ENCODE peak calls at places on chromosomes 7 and 10, in six cellular contexts. H is astrocyte, R is transverse colon, A is psoas muscle, B is left ventricle myocardium inferior, G is aorta. X is an unnamed sample.

GRCh38 chr10:28946479-28946878 is 269.2 kb downstream of the BAMBI start:
- DNase-seq in G (no peak), A (no peak), R (no peak), B (no peak), H (peak; percentile 86), X (no peak)

GRCh38 chr7:127886248-127886647 is 145.0 kb downstream of the LRRC4 start:
- DNase-seq in R (no peak), G (no peak), H (no peak), A (no peak), B (no peak), X (no peak)

GRCh38 chr7:4209126-4209525 is 473.0 kb upstream of the FOXK1 start:
- DNase-seq in R (no peak), A (no peak), H (no peak), G (no peak), B (no peak), X (no peak)

GRCh38 chr10:114031113-114031512 is 12.6 kb upstream of the ADRB1 start:
- DNase-seq in R (no peak), B (no peak), G (no peak), A (no peak), H (no peak), X (no peak)

GRCh38 chr7:74412603-74413002 is 41.1 kb upstream of the GTF2IRD1 start:
- DNase-seq in G (no peak), A (no peak), H (no peak), B (no peak), R (no peak), X (no peak)

GRCh38 chr10:122113161-122113944 is 124.4 kb downstream of the TACC2 start:
- DNase-seq in R (peak; percentile 75), H (peak; percentile 48), G (peak; percentile 74), A (peak; percentile 86), B (peak; percentile 73), X (peak; percentile 77)

GRCh38 chr7:122137291-122138077 is 6.6 kb downstream of the AASS start:
- DNase-seq in B (no peak), H (peak; percentile 29), G (no peak), R (no peak), A (no peak), X (peak; percentile 77)

GRCh38 chr10:99993994-99994689 is 15.6 kb downstream of the DNMBP start:
- DNase-seq in G (peak; percentile 87), R (peak; percentile 58), A (peak; percentile 65), H (peak; percentile 96), B (peak; percentile 25), X (peak; percentile 70)

GRCh38 chr7:17371656-17372524 is 73.4 kb downstream of the AHR start:
- DNase-seq in A (no peak), H (peak; percentile 98), G (no peak), B (no peak), R (no peak), X (peak; percentile 90)

GRCh38 chr7:114026486-114027089 is 107.8 kb upstream of the PPP1R3A start:
- DNase-seq in H (peak; percentile 29), G (no peak), R (no peak), B (no peak), A (no peak), X (peak; percentile 64)

GRCh38 chr7:117098457-117098856 is 145.2 kb downstream of the ST7 start:
- DNase-seq in B (no peak), A (no peak), G (no peak), R (no peak), H (peak; percentile 98), X (peak; percentile 46)

GRCh38 chr7:78020874-78021249 is 222.3 kb downstream of the PHTF2 start:
- DNase-seq in A (no peak), G (no peak), H (no peak), R (no peak), B (no peak), X (no peak)

GRCh38 chr10:129465796-129466702 is 992 bp upstream of the MGMT start:
- DNase-seq in R (peak; percentile 14), H (no peak), A (no peak), G (no peak), B (no peak), X (no peak)

GRCh38 chr7:65429642-65430343 is 56.1 kb downstream of the ZNF92 start:
- DNase-seq in A (no peak), B (no peak), H (no peak), R (no peak), G (no peak), X (no peak)

GRCh38 chr10:112899396-112900065 is 50.5 kb upstream of the TCF7L2 start:
- DNase-seq in H (no peak), G (peak; percentile 50), B (no peak), R (no peak), A (no peak), X (no peak)

GRCh38 chr7:140564643-140565042 is 76.0 kb downstream of the DENND2A start:
- DNase-seq in A (no peak), H (peak; percentile 54), R (no peak), G (no peak), B (no peak), X (no peak)

GRCh38 chr10:119250641-119251314 is 43.4 kb downstream of the GRK5 start:
- DNase-seq in R (no peak), A (no peak), H (peak; percentile 95), G (no peak), B (no peak), X (peak; percentile 90)

GRCh38 chr7:108452707-108453106 is 3.5 kb downstream of the NRCAM start:
- DNase-seq in R (no peak), G (no peak), B (no peak), A (no peak), H (no peak), X (peak; percentile 69)

GRCh38 chr10:65786279-65786678 is 1139.6 kb upstream of the LRRTM3 start:
- DNase-seq in A (no peak), B (no peak), R (no peak), H (no peak), G (no peak), X (no peak)

GRCh38 chr7:90625051-90625450 is 28.9 kb downstream of the CDK14 start:
- DNase-seq in A (no peak), H (no peak), G (no peak), B (no peak), R (no peak), X (peak; percentile 30)

GRCh38 chr7:194257-194995 is 2.1 kb downstream of the FAM20C start:
- DNase-seq in G (no peak), H (peak; percentile 53), B (no peak), R (no peak), A (no peak), X (peak; percentile 10)

GRCh38 chr7:28020302-28020940 is 160.2 kb downstream of the JAZF1 start:
- DNase-seq in H (peak; percentile 49), A (peak; percentile 77), G (peak; percentile 68), R (peak; percentile 58), B (peak; percentile 42), X (peak; percentile 80)

GRCh38 chr7:30424536-30424935 is 54.0 kb downstream of the NOD1 start:
- DNase-seq in H (no peak), A (no peak), B (no peak), R (no peak), G (no peak), X (no peak)

GRCh38 chr10:114962441-114962840 is 24.4 kb downstream of the TRUB1 start:
- DNase-seq in A (no peak), R (no peak), B (no peak), H (no peak), G (no peak), X (no peak)

DNA sequence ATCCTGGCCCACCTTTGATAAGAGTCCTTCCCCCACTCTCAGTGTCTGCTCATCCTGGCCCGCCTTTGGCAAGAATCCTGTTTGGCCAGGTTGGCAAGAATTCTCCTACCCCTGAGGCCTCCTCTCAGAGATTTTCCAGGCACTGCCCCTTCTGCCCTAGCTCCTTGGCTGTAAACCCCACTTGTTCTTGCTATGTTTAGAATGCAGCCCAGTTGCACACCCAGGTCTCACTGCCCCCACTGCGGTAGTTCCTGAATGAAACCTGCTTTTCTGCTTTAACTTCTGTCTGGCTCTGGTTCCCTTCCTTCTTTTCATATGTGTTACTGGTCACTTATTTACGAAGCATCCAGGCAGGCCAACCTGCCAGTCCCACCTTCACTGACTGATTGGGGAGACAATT is 576.9 kb downstream of the GLRX3 start:
- DNase-seq in G (no peak), H (no peak), R (no peak), B (no peak), A (no peak), X (no peak)
- H3K9me3 ChIP-seq in G (no peaks in the 10 kb centered on the region), H (peaks cover 11% of the 10 kb centered on the region), R (no peaks in the 10 kb centered on the region), B (no peaks in the 10 kb centered on the region), A (no peaks in the 10 kb centered on the region), X (peaks cover 3% of the 10 kb centered on the region)

GRCh38 chr10:21825345-21825744 is 178.2 kb downstream of the DNAJC1 start:
- DNase-seq in H (no peak), G (no peak), R (no peak), B (no peak), A (no peak), X (no peak)

GRCh38 chr10:21824409-21824808 is 179.1 kb downstream of the DNAJC1 start:
- DNase-seq in B (no peak), H (no peak), A (no peak), G (no peak), R (no peak), X (no peak)

GRCh38 chr10:21830037-21830436 is 173.5 kb downstream of the DNAJC1 start:
- DNase-seq in A (no peak), B (no peak), G (no peak), H (no peak), R (no peak), X (no peak)

GRCh38 chr10:21826725-21827124 is 176.8 kb downstream of the DNAJC1 start:
- DNase-seq in B (no peak), G (no peak), A (no peak), H (no peak), R (no peak), X (no peak)

GRCh38 chr10:21827308-21827707 is 176.2 kb downstream of the DNAJC1 start:
- DNase-seq in A (no peak), R (no peak), H (no peak), G (no peak), B (no peak), X (no peak)
- H3K9me3 ChIP-seq in A (peaks cover 52% of the 10 kb centered on the region), R (peaks cover 38% of the 10 kb centered on the region), H (peaks cover 4% of the 10 kb centered on the region), G (no peaks in the 10 kb centered on the region), B (peaks cover 78% of the 10 kb centered on the region), X (no peaks in the 10 kb centered on the region)

DNA sequence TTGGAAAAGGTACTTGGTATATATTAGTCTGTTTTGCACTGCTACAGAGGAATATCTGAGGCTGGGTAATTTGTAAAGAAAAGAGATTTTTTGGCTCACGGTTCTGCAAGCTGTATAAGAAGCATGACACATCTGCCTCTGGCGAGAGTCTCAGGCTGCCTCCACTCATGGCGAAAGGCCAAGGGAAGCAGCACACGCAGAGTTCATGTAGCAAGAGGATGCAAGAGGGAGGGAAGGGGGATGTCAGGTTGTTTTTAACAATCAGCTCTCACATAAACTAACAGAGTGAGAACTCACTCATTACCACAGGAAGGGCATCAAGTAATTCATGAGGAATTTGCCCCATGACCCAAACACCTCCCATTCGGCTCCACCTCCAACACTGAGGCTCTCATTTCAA is 484.8 kb upstream of the DPP6 start:
- DNase-seq in H (no peak), G (no peak), R (peak; percentile 31), A (peak; percentile 55), B (peak; percentile 59), X (no peak)
- H3K9me3 ChIP-seq in H (peaks cover 15% of the 10 kb centered on the region), G (no peaks in the 10 kb centered on the region), R (no peaks in the 10 kb centered on the region), A (no peaks in the 10 kb centered on the region), B (peaks cover 27% of the 10 kb centered on the region), X (peaks cover 2% of the 10 kb centered on the region)

GRCh38 chr7:43290978-43291377 is 178.5 kb downstream of the HECW1 start:
- DNase-seq in H (no peak), R (no peak), G (no peak), A (no peak), B (no peak), X (no peak)
- H3K9me3 ChIP-seq in H (peaks cover 8% of the 10 kb centered on the region), R (peaks cover 5% of the 10 kb centered on the region), G (peaks cover 4% of the 10 kb centered on the region), A (peaks cover 8% of the 10 kb centered on the region), B (peaks cover 30% of the 10 kb centered on the region), X (no peaks in the 10 kb centered on the region)

X was measured in endothelial cell of umbilical vein.